ENCODE peak calls at places on chromosomes 11 and 22, in eight cellular contexts. H is left cardiac atrium, L is mucosa of descending colon, K is endothelial cell, J is AG08396, Z is C1 segment of cervical spinal cord, Y is NCI-H2029, G is fibroblast of lung. P is an unnamed sample.

GRCh38 chr11:64742940-64743590 is 877 bp downstream of the RASGRP2 start:
- DNase-seq in Z (peak; percentile 26), J (peak; percentile 94), Y (no peak), G (no peak), H (peak; percentile 84), L (peak; percentile 85), K (peak; percentile 86), P (peak; percentile 84)

GRCh38 chr22:46830841-46831240 is 68.4 kb downstream of the TBC1D22A start:
- DNase-seq in J (no peak), H (no peak), Z (no peak), Y (no peak), L (peak; percentile 22), G (no peak), K (no peak), P (no peak)

GRCh38 chr22:31629741-31630184 is 32.3 kb downstream of the PISD start:
- DNase-seq in Z (no peak), K (no peak), J (no peak), Y (no peak), L (no peak), G (no peak), H (no peak), P (no peak)

GRCh38 chr11:18802381-18803257 is 11.0 kb upstream of the PTPN5 start:
- DNase-seq in H (peak; percentile 43), J (peak; percentile 58), L (no peak), K (peak; percentile 62), Y (peak; percentile 56), Z (no peak), G (peak; percentile 76), P (no peak)

GRCh38 chr22:38623357-38623756 is 32.8 kb downstream of the FAM227A start:
- DNase-seq in G (no peak), Z (no peak), H (no peak), K (no peak), L (no peak), Y (no peak), J (no peak), P (no peak)

GRCh38 chr11:46888636-46889035 is 29.7 kb downstream of the LRP4 start:
- DNase-seq in G (no peak), Y (no peak), Z (no peak), K (no peak), L (no peak), H (no peak), J (no peak), P (no peak)

GRCh38 chr11:36774603-36775002 is 176.6 kb upstream of the RAG2 start:
- DNase-seq in H (no peak), G (peak; percentile 45), K (no peak), Y (no peak), L (no peak), Z (no peak), J (peak; percentile 20), P (no peak)

GRCh38 chr11:120248551-120249278 is 8.8 kb downstream of the POU2F3 start:
- DNase-seq in Z (no peak), K (no peak), Y (no peak), G (peak; percentile 19), H (no peak), J (no peak), L (no peak), P (no peak)

GRCh38 chr11:69008774-69009440 is 4.1 kb downstream of the MRGPRF start:
- DNase-seq in Y (no peak), Z (no peak), J (peak; percentile 97), K (no peak), L (peak; percentile 85), G (peak; percentile 98), H (peak; percentile 91), P (peak; percentile 80)

GRCh38 chr11:61080986-61081590 is 21.2 kb upstream of the CD5 start:
- DNase-seq in J (no peak), Y (no peak), Z (no peak), H (no peak), L (no peak), G (no peak), K (no peak), P (peak; percentile 17)

GRCh38 chr11:117643606-117644300 is 153.3 kb downstream of the DSCAML1 start:
- DNase-seq in K (no peak), H (no peak), Z (peak; percentile 22), J (no peak), Y (no peak), G (no peak), L (no peak), P (no peak)

GRCh38 chr11:111395081-111395480 is 16.0 kb upstream of the POU2AF1 start:
- DNase-seq in L (no peak), H (no peak), K (no peak), Z (no peak), G (no peak), Y (peak; percentile 34), J (no peak), P (no peak)

GRCh38 chr11:30206249-30206996 is 24.4 kb upstream of the FSHB start:
- DNase-seq in K (no peak), L (no peak), Y (no peak), J (no peak), H (no peak), Z (no peak), G (no peak), P (no peak)

GRCh38 chr11:68889948-68890446 is 13.6 kb downstream of the MRPL21 start:
- DNase-seq in J (peak; percentile 80), Z (no peak), K (peak; percentile 64), L (no peak), G (peak; percentile 75), Y (no peak), H (peak; percentile 73), P (no peak)

GRCh38 chr11:132556316-132556715 is 976.0 kb downstream of the OPCML start:
- DNase-seq in Y (no peak), L (no peak), K (no peak), Z (no peak), H (no peak), J (no peak), G (no peak), P (no peak)

GRCh38 chr11:118895093-118896039 is 11.7 kb downstream of the CXCR5 start:
- DNase-seq in J (no peak), Y (no peak), G (no peak), H (no peak), L (peak; percentile 84), Z (no peak), K (no peak), P (peak; percentile 57)

GRCh38 chr11:119470316-119471266 is 47.6 kb upstream of the THY1 start:
- DNase-seq in Z (no peak), G (peak; percentile 98), J (peak; percentile 75), L (no peak), Y (no peak), H (no peak), K (no peak), P (no peak)

GRCh38 chr11:22044126-22044525 is 148.8 kb upstream of the ANO5 start:
- DNase-seq in L (no peak), Z (no peak), J (no peak), G (no peak), K (no peak), H (no peak), Y (no peak), P (no peak)

GRCh38 chr11:131667566-131667965 is 297.2 kb downstream of the NTM start:
- DNase-seq in H (no peak), Y (no peak), J (no peak), L (no peak), K (no peak), Z (no peak), G (no peak), P (no peak)

GRCh38 chr22:46614070-46614931 is 5.9 kb upstream of the GRAMD4 start:
- DNase-seq in J (no peak), Y (no peak), Z (no peak), H (no peak), L (no peak), K (no peak), G (no peak), P (no peak)

GRCh38 chr11:44018127-44018521 is 29.7 kb upstream of the ACCSL start:
- DNase-seq in Y (no peak), L (no peak), H (no peak), K (no peak), Z (no peak), G (no peak), J (no peak), P (peak; percentile 51)

GRCh38 chr11:75667268-75667830 is 1.5 kb downstream of the MAP6 start:
- DNase-seq in Z (peak; percentile 22), G (no peak), J (peak; percentile 39), Y (no peak), L (no peak), H (peak; percentile 30), K (peak; percentile 34), P (peak; percentile 34)

GRCh38 chr22:49350441-49351121 is 477.1 kb downstream of the BRD1 start:
- DNase-seq in G (no peak), J (no peak), L (no peak), Y (no peak), H (no peak), Z (no peak), K (no peak), P (no peak)

GRCh38 chr11:76007179-76007578 is 192.2 kb downstream of the UVRAG start:
- DNase-seq in Y (no peak), L (no peak), J (no peak), Z (no peak), H (no peak), K (no peak), G (no peak), P (no peak)

GRCh38 chr22:43376765-43377485 is 33.8 kb upstream of the SCUBE1 start:
- DNase-seq in G (no peak), H (no peak), Y (no peak), L (no peak), J (no peak), K (no peak), Z (no peak), P (no peak)

GRCh38 chr22:50399751-50400331 is 56.7 kb downstream of the PPP6R2 start:
- DNase-seq in K (peak; percentile 51), G (no peak), H (peak; percentile 34), J (peak; percentile 62), Y (no peak), L (no peak), Z (peak; percentile 66), P (no peak)

GRCh38 chr11:79344765-79345164 is 96.1 kb downstream of the TENM4 start:
- DNase-seq in H (no peak), G (no peak), L (no peak), J (no peak), Z (no peak), K (no peak), Y (peak; percentile 15), P (no peak)

GRCh38 chr22:30922151-30922611 is 46.4 kb downstream of the MORC2 start:
- DNase-seq in H (peak; percentile 75), G (peak; percentile 69), L (peak; percentile 82), J (peak; percentile 26), Z (peak; percentile 11), Y (no peak), K (no peak), P (peak; percentile 77)

GRCh38 chr11:64254326-64254725 is 3.0 kb downstream of the PLCB3 start:
- DNase-seq in G (no peak), L (no peak), Z (no peak), J (no peak), H (no peak), Y (no peak), K (no peak), P (no peak)

GRCh38 chr11:66915866-66916265 is 42.3 kb downstream of the PC start:
- DNase-seq in Z (no peak), L (no peak), G (no peak), K (no peak), J (no peak), H (no peak), Y (no peak), P (no peak)

P was measured in right lobe of liver.